ENCODE peak calls at places on chromosomes 16 and 17, in five cellular contexts. E is K562, V is H1, T is GM12878, A is HepG2. R is an unnamed sample.

GRCh38 chr16:4954714-4955113 is 3.4 kb upstream of the SEC14L5 start:
- DNase-seq in A (no peak), E (no peak), V (no peak), T (no peak), R (no peak)

GRCh38 chr16:2023098-2023925 is 3.4 kb upstream of the NHERF2 start:
- DNase-seq in E (peak; percentile 90), V (peak; percentile 71), A (peak; percentile 75), T (peak; percentile 51), R (peak; percentile 89)

GRCh38 chr16:74667215-74667765 is 613 bp upstream of the RFWD3 start:
- DNase-seq in V (no peak), E (peak; percentile 49), T (no peak), A (peak; percentile 41), R (peak; percentile 80)

GRCh38 chr17:76080207-76080933 is 1.4 kb downstream of the ZACN start:
- DNase-seq in A (no peak), E (no peak), T (no peak), V (no peak), R (peak; percentile 61)

GRCh38 chr17:74690409-74690825 is 22.3 kb downstream of the CD300LF start:
- DNase-seq in A (no peak), V (no peak), T (no peak), E (no peak), R (no peak)

GRCh38 chr17:65515959-65516948 is 45.2 kb downstream of the AXIN2 start:
- DNase-seq in A (peak; percentile 99), V (no peak), E (no peak), T (no peak), R (peak; percentile 59)

GRCh38 chr17:77958716-77959215 is 263 bp downstream of the TNRC6C start:
- DNase-seq in A (no peak), E (no peak), V (no peak), T (no peak), R (no peak)

GRCh38 chr17:36707904-36708303 is 106.5 kb downstream of the MRM1 start:
- DNase-seq in V (no peak), E (no peak), A (no peak), T (no peak), R (no peak)

GRCh38 chr16:51151951-51152663 is 1.0 kb upstream of the SALL1 start:
- DNase-seq in A (peak; percentile 79), V (peak; percentile 77), E (no peak), T (no peak), R (peak; percentile 88)

GRCh38 chr16:81684901-81685300 is 94.2 kb upstream of the PLCG2 start:
- DNase-seq in V (no peak), A (no peak), E (no peak), T (no peak), R (no peak)

GRCh38 chr17:31581491-31581890 is 190.0 kb downstream of the RAB11FIP4 start:
- DNase-seq in A (no peak), E (no peak), T (no peak), V (no peak), R (no peak)

GRCh38 chr17:82531431-82531881 is 11.9 kb downstream of the FOXK2 start:
- DNase-seq in A (no peak), E (no peak), T (no peak), V (no peak), R (no peak)

GRCh38 chr17:57783338-57783742 is 38.2 kb upstream of the CCDC182 start:
- DNase-seq in A (peak; percentile 53), T (no peak), V (peak; percentile 70), E (peak; percentile 94), R (peak; percentile 93)

GRCh38 chr17:72863511-72864175 is 228.8 kb downstream of the SLC39A11 start:
- DNase-seq in T (peak; percentile 12), V (no peak), E (no peak), A (no peak), R (no peak)

GRCh38 chr16:18003033-18003432 is 333.5 kb downstream of the NPIPA8 start:
- DNase-seq in V (no peak), A (no peak), E (no peak), T (no peak), R (no peak)

GRCh38 chr17:330993-331701 is 21.5 kb downstream of the RPH3AL start:
- DNase-seq in V (no peak), T (no peak), A (no peak), E (no peak), R (no peak)

GRCh38 chr17:34413443-34414076 is 50.5 kb upstream of the CCL1 start:
- DNase-seq in E (peak; percentile 31), V (no peak), A (no peak), T (no peak), R (no peak)

GRCh38 chr16:66618588-66618987 is 14.1 kb downstream of the CMTM3 start:
- DNase-seq in E (no peak), V (no peak), T (no peak), A (no peak), R (no peak)

GRCh38 chr17:79159926-79160325 is 85.3 kb downstream of the ENGASE start:
- DNase-seq in A (no peak), T (no peak), E (no peak), V (no peak), R (no peak)

GRCh38 chr17:27471321-27472269 is 15.3 kb downstream of the KSR1 start:
- DNase-seq in E (no peak), T (peak; percentile 97), A (no peak), V (no peak), R (no peak)

GRCh38 chr17:78214016-78214705 is at the start of gene BIRC5:
- DNase-seq in E (peak; percentile 96), V (peak; percentile 49), T (peak; percentile 23), A (peak; percentile 82), R (peak; percentile 98)

GRCh38 chr17:35089846-35090193 is 26.3 kb upstream of the RFFL start:
- DNase-seq in V (no peak), A (peak; percentile 52), E (peak; percentile 37), T (no peak), R (peak; percentile 72)

GRCh38 chr17:81885869-81886548 is 5.4 kb downstream of the ALYREF start:
- DNase-seq in T (no peak), E (no peak), A (no peak), V (no peak), R (no peak)

GRCh38 chr16:65005696-65006095 is 116.2 kb downstream of the CDH11 start:
- DNase-seq in E (no peak), T (no peak), V (no peak), A (no peak), R (no peak)

GRCh38 chr17:69314246-69315030 is 12.5 kb downstream of the ABCA5 start:
- DNase-seq in E (no peak), V (no peak), T (no peak), A (no peak), R (peak; percentile 33)

GRCh38 chr17:18257268-18257681 is 1.3 kb downstream of the FLII start:
- DNase-seq in T (no peak), E (no peak), V (no peak), A (peak; percentile 26), R (peak; percentile 78)

GRCh38 chr17:20223808-20224328 is 214.7 kb downstream of the SPECC1 start:
- DNase-seq in E (no peak), T (no peak), A (no peak), V (no peak), R (no peak)

GRCh38 chr17:42748202-42748905 is 3.5 kb upstream of the EZH1 start:
- DNase-seq in T (no peak), E (no peak), A (no peak), V (no peak), R (no peak)

GRCh38 chr17:19766421-19767270 is 18.5 kb upstream of the ALDH3A1 start:
- DNase-seq in A (peak; percentile 22), E (peak; percentile 72), T (no peak), V (peak; percentile 49), R (peak; percentile 79)

GRCh38 chr17:83041305-83041704 is 38.1 kb upstream of the METRNL start:
- DNase-seq in V (no peak), E (no peak), T (no peak), A (no peak), R (no peak)

GRCh38 chr16:87056551-87056950 is 260.6 kb downstream of the C16orf95 start:
- DNase-seq in E (no peak), T (no peak), A (no peak), V (no peak), R (no peak)

GRCh38 chr17:80151333-80151732 is 4.4 kb upstream of the EIF4A3 start:
- DNase-seq in E (no peak), T (no peak), V (no peak), A (no peak), R (no peak)

GRCh38 chr17:77242118-77242800 is 101.5 kb downstream of the SEC14L1 start:
- DNase-seq in A (no peak), T (no peak), V (no peak), E (no peak), R (no peak)

DNA sequence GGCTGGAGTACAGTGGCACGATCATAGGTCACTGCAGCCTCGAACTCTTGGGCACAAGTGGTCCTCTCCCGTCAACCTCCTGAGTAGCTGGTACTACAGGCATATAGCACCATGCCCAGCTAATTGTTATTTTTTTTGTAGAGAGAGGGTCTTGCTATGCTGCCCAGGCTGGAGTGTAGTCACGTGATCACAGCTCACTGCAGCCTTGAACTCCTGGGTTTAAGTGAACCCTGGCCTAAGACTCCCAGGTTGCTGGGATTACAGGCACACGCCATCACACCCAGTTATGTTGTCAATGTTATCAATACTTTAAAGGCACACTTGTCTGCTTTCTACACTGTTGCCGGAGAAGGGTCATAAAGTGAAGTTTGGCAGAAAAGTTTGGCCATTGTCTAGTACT is 22.0 kb upstream of the LASP1NB start:
- DNase-seq in V (no peak), A (no peak), T (no peak), E (no peak), R (no peak)
- H3K4me1 ChIP-seq in V (no peaks in the 10 kb centered on the region), A (peaks cover under 1% of the 10 kb centered on the region), T (peaks cover 18% of the 10 kb centered on the region), E (peaks cover 33% of the 10 kb centered on the region), R (peaks cover 30% of the 10 kb centered on the region)

DNA sequence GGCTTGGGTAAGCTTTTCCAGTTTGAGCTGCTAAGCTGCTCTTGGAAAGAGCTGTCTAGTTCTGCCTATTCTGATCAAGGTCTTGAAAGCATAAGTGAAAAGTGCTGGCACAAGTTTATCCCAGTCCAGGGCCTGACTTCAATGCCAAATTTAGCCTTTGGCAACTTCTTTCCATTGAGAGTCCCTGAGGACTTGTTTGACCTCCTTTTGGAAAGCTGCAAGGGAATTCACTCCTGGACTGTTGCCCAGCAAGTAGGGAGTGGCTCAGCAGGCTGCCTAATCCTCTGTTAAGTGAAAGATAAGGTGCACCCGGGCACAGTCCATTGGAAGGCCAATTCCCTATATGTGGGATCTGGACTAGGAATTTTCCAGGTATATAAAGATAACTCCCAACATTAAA is 16.0 kb upstream of the TANC2 start:
- DNase-seq in A (no peak), V (no peak), E (no peak), T (no peak), R (no peak)
- TF ChIP-seq CREB1 in A (no peak), V (no peak), E (no peak), T (no peak), R (no peak)

GRCh38 chr16:78988361-78988992 is 612.1 kb downstream of the MAF start:
- DNase-seq in E (peak; percentile 39), V (no peak), T (no peak), A (no peak), R (peak; percentile 63)
- H2AFZ ChIP-seq in E (no peak overlapping the region), V (peak overlapping the region; percentile 78), T (no peak overlapping the region), A (no peak overlapping the region), R (peak overlapping the region; percentile 67)

GRCh38 chr17:50725769-50726655 is 6.6 kb downstream of the LUC7L3 start:
- DNase-seq in V (no peak), T (no peak), E (no peak), A (no peak), R (no peak)
- H3K4me1 ChIP-seq in V (peaks cover 3% of the 10 kb centered on the region), T (no peaks in the 10 kb centered on the region), E (peaks cover 25% of the 10 kb centered on the region), A (peaks cover 87% of the 10 kb centered on the region), R (peaks cover 19% of the 10 kb centered on the region)